ENCODE peak calls at places on chromosomes 4 and X, in five cellular contexts. F is Caco-2, D is lower lobe of right lung, C is AG09319, K is GM13976. P is an unnamed sample.
A peak's percentile ranks its signal among the peaks of the same experiment; 100 is the strongest.

GRCh38 chr4:118270492-118270891 is 82.3 kb downstream of the PRSS12 start:
- DNase-seq in D (no peak), C (no peak), F (no peak), K (peak; percentile 40), P (peak; percentile 37)

GRCh38 chr4:94758700-94759399 is 1.1 kb downstream of the BMPR1B start:
- DNase-seq in D (no peak), K (no peak), F (no peak), C (no peak), P (no peak)

GRCh38 chr4:98540803-98541202 is 117.6 kb downstream of the TSPAN5 start:
- DNase-seq in F (no peak), D (no peak), C (no peak), K (no peak), P (no peak)

GRCh38 chr4:56465599-56466295 is 1.7 kb upstream of the SRP72 start:
- DNase-seq in D (no peak), K (no peak), F (no peak), C (no peak), P (no peak)

GRCh38 chr4:69649207-69649606 is 3.8 kb downstream of the UGT2A1 start:
- DNase-seq in F (no peak), K (no peak), C (no peak), D (no peak), P (no peak)

GRCh38 chrX:19375546-19375945 is 31.8 kb downstream of the PDHA1 start:
- DNase-seq in D (no peak), C (no peak), F (no peak), K (no peak), P (no peak)

GRCh38 chr4:38866973-38867477 is 581 bp upstream of the FAM114A1 start:
- DNase-seq in K (no peak), C (no peak), F (no peak), D (no peak), P (no peak)

GRCh38 chr4:7325541-7325940 is 109.2 kb downstream of the PSAPL1 start:
- DNase-seq in D (peak; percentile 20), K (no peak), C (no peak), F (no peak), P (no peak)

GRCh38 chrX:2425281-2426071 is 75.3 kb downstream of the DHRSX start:
- DNase-seq in D (no peak), K (no peak), C (no peak), F (no peak), P (no peak)
- TF ChIP-seq CTCF in D (no peak), K (no peak), C (no peak), F (no peak), P (no peak)

GRCh38 chr4:88297131-88297530 is 12.8 kb upstream of the PPM1K start:
- DNase-seq in K (no peak), F (no peak), D (no peak), C (no peak), P (no peak)
- TF ChIP-seq CTCF in K (no peak), F (no peak), D (no peak), C (no peak), P (no peak)

DNA sequence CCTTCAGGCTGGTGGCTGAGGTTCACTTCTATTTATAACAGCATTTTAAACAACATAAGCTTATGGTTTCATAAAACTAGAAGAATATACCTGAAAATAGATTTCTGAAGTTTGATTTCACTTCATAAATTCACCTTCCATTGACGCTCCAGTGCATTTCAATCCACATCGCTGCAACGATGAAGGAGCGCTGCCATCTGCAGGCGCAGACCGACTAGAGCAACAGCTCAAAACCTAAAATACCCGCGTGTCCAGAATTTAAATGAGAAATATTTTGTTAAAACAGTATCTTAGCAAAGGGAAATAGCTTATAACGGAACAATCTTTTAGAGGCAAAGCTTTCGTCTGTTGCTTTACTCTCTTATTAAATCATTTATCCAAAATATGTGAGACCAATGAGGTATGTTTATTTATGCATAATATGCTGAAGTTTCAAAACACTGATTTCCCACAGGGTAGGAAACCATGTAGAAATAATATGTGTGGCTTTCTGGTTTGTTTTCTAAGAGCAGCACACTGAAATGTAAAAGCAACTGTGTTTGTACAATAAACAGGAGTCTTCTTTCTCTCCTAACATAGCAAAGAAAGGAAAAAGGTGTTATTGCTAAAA is 816.4 kb upstream of the FRG1 start:
- DNase-seq in F (no peak), D (no peak), K (no peak), C (no peak), P (no peak)
- TF ChIP-seq CTCF in F (no peak), D (peak; percentile 44), K (no peak), C (peak; percentile 81), P (peak; percentile 10)

DNA sequence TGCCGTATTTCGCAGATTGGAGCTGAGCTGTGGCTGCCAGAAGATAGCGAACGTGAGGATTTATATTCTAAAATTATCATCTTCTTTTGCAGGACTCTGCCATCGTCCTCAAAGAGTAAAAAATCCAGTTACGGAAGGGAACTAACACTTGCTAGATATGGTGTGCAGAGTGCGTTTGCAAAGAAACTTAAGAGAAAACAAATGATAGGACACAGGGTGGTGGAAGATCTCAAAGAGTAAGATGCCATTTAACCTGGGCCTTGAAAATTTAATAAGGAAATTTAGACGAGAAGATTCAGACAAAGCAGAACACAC is 566 bp downstream of the LARP7 start:
- DNase-seq in K (no peak), F (no peak), C (no peak), D (no peak), P (no peak)
- TF ChIP-seq CTCF in K (no peak), F (no peak), C (no peak), D (no peak), P (no peak)

GRCh38 chr4:82561745-82562552 is at the start of gene TMEM150C:
- DNase-seq in D (no peak), K (peak; percentile 44), F (peak; percentile 43), C (no peak), P (no peak)
- TF ChIP-seq CTCF in D (no peak), K (no peak), F (no peak), C (no peak), P (no peak)